ENCODE peak calls at places on chromosome 3, in ten cellular contexts. Y is NCI-H1694; W is activated T-cell treated with anti-CD3 and anti-CD28 coated beads for 48 hours; F is GM04503; Z is effector CD8-positive, alpha-beta T cell; I is T-helper 2 cell; U is NCI-H2029 treated with DMSO at 0.1 percent for 48 hours; G is IMR-90; K is left ventricle myocardium superior; T is PC-3. N is an unnamed sample.

GRCh38 chr3:114639171-114639570 is 345.3 kb downstream of the TIGIT start:
- DNase-seq in U (no peak), Y (no peak), Z (no peak), I (no peak), G (no peak), F (no peak), W (no peak), K (no peak), T (no peak), N (no peak)

GRCh38 chr3:106862067-106862466 is 515.2 kb upstream of the CCDC54 start:
- DNase-seq in T (peak), G (peak), F (no peak), Z (no peak), Y (no peak), K (no peak), W (no peak), U (no peak), I (no peak), N (no peak)

GRCh38 chr3:43870844-43871626 is 180.3 kb downstream of the ABHD5 start:
- DNase-seq in I (no peak), F (no peak), U (no peak), Y (no peak), K (no peak), T (peak), W (no peak), G (no peak), Z (no peak), N (no peak)

GRCh38 chr3:155130001-155130400 is 49.9 kb downstream of the MME start:
- DNase-seq in Z (no peak), K (no peak), T (no peak), G (peak), Y (no peak), U (no peak), W (no peak), F (no peak), I (no peak), N (no peak)

GRCh38 chr3:53027254-53027844 is 18.5 kb downstream of the SFMBT1 start:
- DNase-seq in Z (no peak), F (no peak), K (no peak), U (no peak), I (no peak), T (no peak), W (no peak), Y (no peak), G (no peak), N (no peak)

GRCh38 chr3:138781012-138781470 is 53.7 kb downstream of the PIK3CB start:
- DNase-seq in K (no peak), Y (no peak), I (peak), F (no peak), U (no peak), G (no peak), T (no peak), W (no peak), Z (peak), N (peak)

GRCh38 chr3:124860599-124860998 is 26.6 kb downstream of the ITGB5 start:
- DNase-seq in I (no peak), W (no peak), F (peak), K (peak), U (no peak), T (peak), Z (no peak), Y (no peak), G (peak), N (peak)

GRCh38 chr3:121781611-121782010 is 32.1 kb upstream of the GOLGB1 start:
- DNase-seq in U (no peak), Y (no peak), G (no peak), Z (no peak), K (no peak), T (no peak), F (no peak), I (no peak), W (no peak), N (no peak)

GRCh38 chr3:195195321-195196209 is 75.4 kb downstream of the XXYLT1 start:
- DNase-seq in T (no peak), W (no peak), Z (no peak), I (no peak), Y (no peak), F (no peak), G (no peak), K (no peak), U (peak), N (no peak)

GRCh38 chr3:65581313-65581712 is 457.4 kb downstream of the MAGI1 start:
- DNase-seq in T (no peak), W (no peak), G (no peak), Z (no peak), F (no peak), K (no peak), U (no peak), Y (no peak), I (no peak), N (no peak)

GRCh38 chr3:177041730-177042551 is 155.3 kb downstream of the TBL1XR1 start:
- DNase-seq in I (no peak), Y (no peak), T (no peak), F (no peak), W (no peak), K (no peak), G (no peak), U (no peak), Z (no peak), N (no peak)

GRCh38 chr3:123757281-123757940 is 126.7 kb downstream of the MYLK start:
- DNase-seq in T (no peak), I (no peak), F (no peak), G (no peak), U (peak), Z (no peak), W (no peak), Y (no peak), K (peak), N (peak)

GRCh38 chr3:64224826-64225606 is at the start of gene PRICKLE2:
- DNase-seq in Z (no peak), G (peak), Y (no peak), T (no peak), U (no peak), K (peak), F (peak), I (no peak), W (no peak), N (peak)

GRCh38 chr3:136772709-136773108 is 20.5 kb upstream of the STAG1 start:
- DNase-seq in T (peak), K (no peak), W (no peak), I (no peak), F (no peak), Z (no peak), G (peak), U (no peak), Y (no peak), N (no peak)

GRCh38 chr3:111729087-111729846 is 129.8 kb upstream of the PHLDB2 start:
- DNase-seq in T (peak), U (no peak), K (peak), F (no peak), Z (no peak), W (no peak), I (no peak), G (peak), Y (no peak), N (no peak)

GRCh38 chr3:99191186-99191585 is 289.7 kb upstream of the DCBLD2 start:
- DNase-seq in K (no peak), G (no peak), F (no peak), Y (no peak), Z (no peak), W (no peak), I (no peak), T (no peak), U (no peak), N (no peak)

GRCh38 chr3:151319613-151320012 is 3.0 kb upstream of the GPR87 start:
- DNase-seq in Y (no peak), Z (no peak), W (no peak), F (no peak), T (peak), I (no peak), U (no peak), G (peak), K (no peak), N (no peak)

GRCh38 chr3:101819649-101820202 is 29.6 kb upstream of the NFKBIZ start:
- DNase-seq in G (no peak), U (no peak), K (no peak), W (no peak), F (no peak), I (no peak), Z (no peak), Y (no peak), T (no peak), N (no peak)

GRCh38 chr3:29465836-29466235 is 185.0 kb downstream of the RBMS3 start:
- DNase-seq in G (peak), Y (no peak), T (no peak), W (no peak), I (no peak), F (peak), U (no peak), K (no peak), Z (no peak), N (no peak)

GRCh38 chr3:138398791-138399575 is 35.4 kb upstream of the ESYT3 start:
- DNase-seq in I (no peak), G (no peak), K (no peak), T (no peak), Z (no peak), U (no peak), Y (no peak), F (no peak), W (no peak), N (no peak)

GRCh38 chr3:94158461-94158860 is 95.6 kb downstream of the NSUN3 start:
- DNase-seq in F (no peak), G (no peak), T (no peak), W (no peak), I (no peak), K (no peak), Z (no peak), Y (no peak), U (no peak), N (no peak)

GRCh38 chr3:158936530-158937113 is 134.8 kb downstream of the MFSD1 start:
- DNase-seq in I (no peak), T (no peak), K (no peak), U (no peak), W (no peak), G (no peak), Z (no peak), Y (no peak), F (no peak), N (peak)

GRCh38 chr3:187041362-187042061 is 97.8 kb downstream of the RPL39L start:
- DNase-seq in U (no peak), I (peak), F (no peak), Z (no peak), K (no peak), G (peak), T (no peak), Y (no peak), W (no peak), N (no peak)

GRCh38 chr3:43023766-43024165 is 44.7 kb downstream of the GASK1A start:
- DNase-seq in F (no peak), K (no peak), I (no peak), W (no peak), U (no peak), G (no peak), T (no peak), Y (no peak), Z (no peak), N (no peak)

GRCh38 chr3:147958754-147959153 is 549.6 kb downstream of the ZIC1 start:
- DNase-seq in Y (no peak), I (no peak), U (no peak), F (no peak), T (no peak), K (no peak), Z (no peak), G (no peak), W (no peak), N (no peak)

N was measured in H4.